ENCODE peak calls at places on chromosomes 5 and 9, in nine cellular contexts. F is HCEC 1CT; O is neuronal stem cell; M is CD8-positive, alpha-beta memory T cell; R is endothelial cell; B is AG09319; E is T-helper 2 cell; X is IMR-90; Z is GM10248. G is an unnamed sample.

GRCh38 chr5:1065143-1065750 is 46.6 kb downstream of the SLC12A7 start:
- DNase-seq in F (no peak), O (no peak), M (no peak), R (no peak), B (no peak), E (no peak), X (no peak), Z (no peak), G (no peak)

GRCh38 chr5:132177691-132178149 is 49.9 kb downstream of the P4HA2 start:
- DNase-seq in F (no peak), O (no peak), M (no peak), R (no peak), B (no peak), E (no peak), X (no peak), Z (no peak), G (no peak)

GRCh38 chr5:149028161-149028560 is 34.7 kb downstream of the SH3TC2 start:
- DNase-seq in F (no peak), O (no peak), M (no peak), R (no peak), B (no peak), E (no peak), X (no peak), Z (no peak), G (no peak)

GRCh38 chr5:141492168-141492885 is 3.4 kb downstream of the PCDHGC5 start:
- DNase-seq in F (no peak), O (no peak), M (no peak), R (no peak), B (no peak), E (peak; percentile 33), X (no peak), Z (peak; percentile 63), G (no peak)

GRCh38 chr9:129886226-129887174 is 51.2 kb downstream of the USP20 start:
- DNase-seq in F (no peak), O (no peak), M (peak; percentile 87), R (no peak), B (no peak), E (peak; percentile 94), X (no peak), Z (no peak), G (no peak)

GRCh38 chr5:93583799-93584530 is 943 bp downstream of the NR2F1 start:
- DNase-seq in F (peak; percentile 65), O (no peak), M (no peak), R (peak; percentile 75), B (no peak), E (peak; percentile 65), X (peak; percentile 47), Z (no peak), G (peak; percentile 49)

GRCh38 chr9:124676159-124676551 is 95.0 kb downstream of the NR6A1 start:
- DNase-seq in F (no peak), O (no peak), M (no peak), R (no peak), B (no peak), E (no peak), X (no peak), Z (no peak), G (no peak)

GRCh38 chr9:136728548-136729123 is 14.1 kb downstream of the LCN10 start:
- DNase-seq in F (peak; percentile 20), O (no peak), M (no peak), R (peak; percentile 52), B (no peak), E (no peak), X (peak; percentile 29), Z (no peak), G (peak; percentile 33)

GRCh38 chr5:40486437-40487270 is 193.1 kb upstream of the PTGER4 start:
- DNase-seq in F (peak; percentile 24), O (no peak), M (peak; percentile 65), R (no peak), B (no peak), E (peak; percentile 99), X (peak; percentile 29), Z (peak; percentile 5), G (peak; percentile 14)

GRCh38 chr5:65482280-65482726 is 583 bp upstream of the ADAMTS6 start:
- DNase-seq in F (peak; percentile 45), O (no peak), M (no peak), R (no peak), B (peak; percentile 18), E (peak; percentile 35), X (peak; percentile 58), Z (no peak), G (peak; percentile 65)

GRCh38 chr5:139100825-139101224 is 97.3 kb downstream of the SIL1 start:
- DNase-seq in F (peak; percentile 66), O (no peak), M (no peak), R (no peak), B (no peak), E (no peak), X (peak; percentile 75), Z (no peak), G (peak; percentile 76)

G was measured in fibroblast of mammary gland.